ENCODE peak calls at places on chromosomes 5 and 9, in four cellular contexts. P, E, C and L are unnamed samples. For H3K9me3, the result is how much of the 10 kb centered on the place peaks cover.

GRCh38 chr5:446066-446725 is 3.2 kb downstream of the EXOC3 start:
- DNase-seq in P (no peak), E (no peak), C (no peak), L (no peak)

GRCh38 chr9:124030969-124031451 is 19.4 kb downstream of the LHX2 start:
- DNase-seq in P (no peak), E (no peak), C (no peak), L (no peak)

GRCh38 chr9:125176632-125177031 is 13.0 kb downstream of the PPP6C start:
- DNase-seq in P (no peak), E (no peak), C (no peak), L (no peak)

GRCh38 chr9:17009071-17009470 is 125.8 kb upstream of the CNTLN start:
- DNase-seq in P (no peak), E (no peak), C (no peak), L (no peak)

GRCh38 chr9:91422832-91423711 is 560 bp downstream of the NFIL3 start:
- DNase-seq in P (peak), E (peak), C (peak), L (peak)

GRCh38 chr5:115939059-115939458 is 23.2 kb upstream of the LVRN start:
- DNase-seq in P (no peak), E (no peak), C (no peak), L (no peak)

GRCh38 chr9:20382460-20383071 is 239.7 kb downstream of the MLLT3 start:
- DNase-seq in P (no peak), E (no peak), C (no peak), L (no peak)

GRCh38 chr9:19498015-19498414 is 89.2 kb downstream of the ACER2 start:
- DNase-seq in P (no peak), E (peak), C (no peak), L (no peak)

GRCh38 chr5:95713960-95714710 is 17.0 kb upstream of the RHOBTB3 start:
- DNase-seq in P (no peak), E (no peak), C (no peak), L (no peak)

GRCh38 chr9:127336708-127337352 is 60.1 kb upstream of the SLC2A8 start:
- DNase-seq in P (peak), E (peak), C (peak), L (no peak)

GRCh38 chr9:127853312-127854168 is 918 bp downstream of the ENG start:
- DNase-seq in P (no peak), E (peak), C (no peak), L (no peak)

GRCh38 chr9:6785682-6786081 is 27.9 kb downstream of the KDM4C start:
- DNase-seq in P (no peak), E (no peak), C (no peak), L (no peak)

GRCh38 chr9:131275332-131276106 is 791 bp downstream of the FAM78A start:
- DNase-seq in P (no peak), E (no peak), C (no peak), L (no peak)

GRCh38 chr9:11874414-11874813 is 818.8 kb upstream of the TYRP1 start:
- DNase-seq in P (no peak), E (no peak), C (no peak), L (no peak)

GRCh38 chr9:82284758-82285157 is 296.2 kb downstream of the SPATA31D1 start:
- DNase-seq in P (no peak), E (peak), C (no peak), L (no peak)

GRCh38 chr9:119418721-119419120 is 49.5 kb upstream of the BRINP1 start:
- DNase-seq in P (no peak), E (peak), C (no peak), L (no peak)

GRCh38 chr9:27059907-27060306 is 49.1 kb upstream of the TEK start:
- DNase-seq in P (no peak), E (no peak), C (no peak), L (no peak)

GRCh38 chr9:121286688-121286972 is 18.7 kb downstream of the GSN start:
- DNase-seq in P (no peak), E (no peak), C (no peak), L (no peak)
- H3K4me3 ChIP-seq in P (no peak), E (no peak), C (no peak), L (no peak)

GRCh38 chr9:94812343-94812742 is 85.8 kb downstream of the AOPEP start:
- DNase-seq in P (no peak), E (peak), C (no peak), L (no peak)

GRCh38 chr9:94806307-94806893 is 79.9 kb downstream of the AOPEP start:
- DNase-seq in P (no peak), E (peak), C (no peak), L (no peak)

GRCh38 chr9:94808926-94809700 is 82.6 kb downstream of the AOPEP start:
- DNase-seq in P (no peak), E (no peak), C (no peak), L (no peak)

GRCh38 chr9:94807556-94807955 is 81.1 kb downstream of the AOPEP start:
- DNase-seq in P (no peak), E (peak), C (no peak), L (no peak)

DNA sequence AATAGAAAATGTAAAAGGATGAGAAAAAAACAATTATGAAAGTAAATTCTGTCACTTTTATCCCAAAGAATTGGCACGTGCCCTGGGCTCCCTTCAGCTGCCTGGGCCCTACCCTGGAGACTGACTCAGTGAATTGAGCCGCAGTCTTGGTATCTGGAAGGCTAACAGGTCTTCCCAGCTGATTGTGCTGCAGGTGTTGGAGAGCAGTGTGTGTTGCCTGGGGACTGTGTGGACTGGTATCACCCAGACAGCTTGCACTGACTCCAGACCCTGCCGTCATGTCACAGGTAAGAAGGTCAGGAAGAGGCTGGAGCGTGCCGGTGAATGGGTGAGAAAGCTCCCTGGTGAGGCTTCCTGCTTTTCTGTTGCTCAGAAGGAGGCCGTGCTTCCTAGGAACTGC is 83.3 kb downstream of the AOPEP start:
- DNase-seq in P (no peak), E (no peak), C (no peak), L (no peak)
- H3K27ac ChIP-seq in P (no peak), E (no peak), C (no peak), L (no peak)

GRCh38 chr5:33105521-33105941 is 335.2 kb upstream of the TARS1 start:
- DNase-seq in P (no peak), E (peak), C (no peak), L (no peak)
- H3K9me3 ChIP-seq in P (under half), E (under half), C (under half), L (under half)

GRCh38 chr9:137297966-137298365 is 4.1 kb downstream of the NRARP start:
- DNase-seq in P (no peak), E (no peak), C (no peak), L (no peak)
- H3K4me3 ChIP-seq in P (no peak), E (no peak), C (no peak), L (no peak)

GRCh38 chr9:116285320-116285719 is 131.7 kb downstream of the PAPPA start:
- DNase-seq in P (no peak), E (no peak), C (no peak), L (no peak)

GRCh38 chr9:116287721-116288120 is 134.1 kb downstream of the PAPPA start:
- DNase-seq in P (no peak), E (no peak), C (no peak), L (no peak)

GRCh38 chr9:116284518-116284917 is 130.9 kb downstream of the PAPPA start:
- DNase-seq in P (no peak), E (no peak), C (no peak), L (no peak)

GRCh38 chr9:116288658-116289057 is 135.1 kb downstream of the PAPPA start:
- DNase-seq in P (no peak), E (peak), C (no peak), L (no peak)

DNA sequence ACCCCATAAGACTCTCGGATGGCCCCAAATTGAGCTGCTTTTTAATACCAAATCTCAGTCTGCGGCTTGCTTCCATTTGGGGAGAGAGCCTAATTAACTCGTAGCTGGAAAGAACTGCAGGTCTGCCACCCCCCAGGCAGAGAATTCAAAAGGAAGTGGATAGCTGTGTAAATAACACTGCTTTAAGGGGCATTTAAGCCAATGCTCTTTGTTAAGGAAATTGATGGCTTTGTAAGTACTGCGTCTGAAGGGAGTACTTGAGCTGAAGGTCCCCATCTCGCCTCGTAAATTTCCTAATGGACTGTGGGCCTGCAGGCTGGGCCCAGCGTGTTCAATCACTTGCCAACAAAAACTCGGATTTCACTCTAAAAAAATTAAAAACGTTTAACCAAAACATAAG is 132.7 kb downstream of the PAPPA start:
- DNase-seq in P (no peak), E (no peak), C (no peak), L (no peak)
- H3K27ac ChIP-seq in P (no peak), E (no peak), C (no peak), L (no peak)

GRCh38 chr5:2295476-2295875 is 412.8 kb upstream of the IRX4 start:
- DNase-seq in P (no peak), E (no peak), C (no peak), L (no peak)
- H3K9me3 ChIP-seq in P (under half), E (under half), C (under half), L (under half)

GRCh38 chr5:141388661-141389060 is 1.2 kb downstream of the PCDHGB4 start:
- DNase-seq in P (no peak), E (no peak), C (no peak), L (no peak)

GRCh38 chr5:141383345-141383744 is 803 bp downstream of the PCDHGA7 start:
- DNase-seq in P (no peak), E (no peak), C (no peak), L (no peak)

GRCh38 chr5:141384471-141385267 is 2.1 kb downstream of the PCDHGA7 start:
- DNase-seq in P (no peak), E (no peak), C (no peak), L (no peak)

GRCh38 chr5:141382469-141383294 is at the start of gene PCDHGA7:
- DNase-seq in P (no peak), E (no peak), C (no peak), L (no peak)
- H3K4me3 ChIP-seq in P (no peak), E (peak), C (no peak), L (peak)